ENCODE peak calls at places on chromosome 15, in eight cellular contexts. K is GM12865, Y is GM20000, M is Caco-2, S is cardiac muscle cell, U is fibroblast of lung, C is fibroblast of the aortic adventitia, I is choroid plexus epithelial cell. Z is an unnamed sample.

GRCh38 chr15:40793216-40793989 is 13.5 kb upstream of the ZFYVE19 start:
- DNase-seq in U (peak), K (peak), C (peak), M (no peak), I (peak), Y (no peak), S (peak), Z (no peak)

GRCh38 chr15:60695713-60696522 is 217.0 kb upstream of the ICE2 start:
- DNase-seq in K (peak), I (no peak), S (no peak), U (peak), M (no peak), C (no peak), Y (peak), Z (no peak)

GRCh38 chr15:36601497-36601932 is 22.1 kb downstream of the CDIN1 start:
- DNase-seq in C (peak), M (no peak), Y (no peak), U (peak), I (peak), K (peak), S (peak), Z (no peak)

GRCh38 chr15:101184830-101185229 is 67.0 kb downstream of the CHSY1 start:
- DNase-seq in M (no peak), Y (no peak), U (no peak), C (no peak), K (no peak), S (no peak), I (no peak), Z (no peak)

GRCh38 chr15:83626171-83626802 is 27.6 kb upstream of the ADAMTSL3 start:
- DNase-seq in Y (no peak), U (peak), K (no peak), S (peak), C (peak), M (no peak), I (peak), Z (no peak)

GRCh38 chr15:91265431-91265940 is 165.4 kb downstream of the SV2B start:
- DNase-seq in Y (no peak), K (no peak), I (no peak), M (no peak), S (no peak), U (no peak), C (no peak), Z (no peak)

GRCh38 chr15:40029979-40030893 is 8.7 kb downstream of the SRP14 start:
- DNase-seq in K (no peak), Y (no peak), I (peak), C (peak), M (no peak), S (no peak), U (no peak), Z (no peak)

GRCh38 chr15:73727330-73728018 is 25.7 kb downstream of the INSYN1 start:
- DNase-seq in S (peak), K (no peak), U (peak), M (no peak), I (peak), Y (no peak), C (peak), Z (no peak)

GRCh38 chr15:85762039-85762755 is 32.5 kb downstream of the KLHL25 start:
- DNase-seq in K (no peak), U (no peak), I (no peak), M (no peak), C (no peak), Y (peak), S (no peak), Z (no peak)

GRCh38 chr15:76274226-76274625 is 37.0 kb downstream of the ETFA start:
- DNase-seq in S (peak), M (no peak), K (no peak), Y (no peak), C (peak), I (peak), U (peak), Z (no peak)

GRCh38 chr15:82040862-82041261 is 5.0 kb downstream of the MEX3B start:
- DNase-seq in Y (no peak), K (no peak), S (no peak), I (no peak), M (no peak), U (no peak), C (no peak), Z (no peak)

DNA sequence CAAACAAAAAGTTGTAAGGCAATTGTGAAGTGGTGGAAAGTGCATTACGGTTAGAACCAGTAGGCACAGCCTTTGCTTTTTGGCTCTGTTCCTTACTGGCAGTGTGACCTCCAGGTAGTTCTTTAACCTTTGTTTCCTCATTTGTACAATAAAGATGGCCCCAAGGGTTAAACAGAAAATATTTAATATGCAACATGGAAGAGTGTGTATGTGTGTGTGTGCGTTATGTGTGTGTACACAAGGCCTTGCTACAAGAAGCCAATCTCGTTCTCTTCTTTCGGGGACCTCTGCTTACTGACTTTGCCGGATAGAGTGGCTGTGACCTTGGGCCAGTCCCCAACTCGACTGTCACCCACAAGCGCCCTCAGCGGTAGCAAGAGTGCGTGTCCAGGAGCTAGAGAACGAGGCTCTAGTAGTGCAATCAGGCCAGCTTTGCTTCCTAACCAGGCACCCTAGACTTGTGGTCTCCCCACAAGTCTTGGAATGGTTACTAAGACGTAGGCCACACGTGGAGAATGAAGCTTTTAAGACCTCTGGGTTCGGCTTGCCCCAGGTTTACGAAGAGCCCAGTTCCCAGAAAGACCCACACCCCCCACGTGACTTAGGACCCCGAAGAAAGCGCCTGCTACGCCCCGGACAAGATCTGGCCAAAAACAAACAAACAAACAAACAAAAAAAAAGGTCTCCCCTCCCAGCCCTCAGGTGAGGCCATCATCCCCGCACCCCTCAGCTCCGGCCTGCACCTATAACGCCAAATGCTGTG is 593 bp downstream of the CIAO2A start:
- DNase-seq in I (peak), C (peak), Y (peak), U (peak), M (peak), S (peak), K (peak), Z (no peak)
- TF ChIP-seq CTCF in I (no peak), C (no peak), Y (peak), U (peak), M (no peak), S (no peak), K (peak), Z (no peak)

GRCh38 chr15:46277451-46277850 is 642.6 kb downstream of the SQOR start:
- DNase-seq in Y (no peak), C (no peak), S (no peak), I (no peak), U (no peak), K (no peak), M (no peak), Z (no peak)

GRCh38 chr15:46275701-46276100 is 640.9 kb downstream of the SQOR start:
- DNase-seq in U (no peak), M (no peak), C (no peak), Y (no peak), S (no peak), I (no peak), K (no peak), Z (no peak)

GRCh38 chr15:46277994-46278885 is 643.4 kb downstream of the SQOR start:
- DNase-seq in M (no peak), I (no peak), U (no peak), K (no peak), S (no peak), Y (no peak), C (no peak), Z (no peak)

DNA sequence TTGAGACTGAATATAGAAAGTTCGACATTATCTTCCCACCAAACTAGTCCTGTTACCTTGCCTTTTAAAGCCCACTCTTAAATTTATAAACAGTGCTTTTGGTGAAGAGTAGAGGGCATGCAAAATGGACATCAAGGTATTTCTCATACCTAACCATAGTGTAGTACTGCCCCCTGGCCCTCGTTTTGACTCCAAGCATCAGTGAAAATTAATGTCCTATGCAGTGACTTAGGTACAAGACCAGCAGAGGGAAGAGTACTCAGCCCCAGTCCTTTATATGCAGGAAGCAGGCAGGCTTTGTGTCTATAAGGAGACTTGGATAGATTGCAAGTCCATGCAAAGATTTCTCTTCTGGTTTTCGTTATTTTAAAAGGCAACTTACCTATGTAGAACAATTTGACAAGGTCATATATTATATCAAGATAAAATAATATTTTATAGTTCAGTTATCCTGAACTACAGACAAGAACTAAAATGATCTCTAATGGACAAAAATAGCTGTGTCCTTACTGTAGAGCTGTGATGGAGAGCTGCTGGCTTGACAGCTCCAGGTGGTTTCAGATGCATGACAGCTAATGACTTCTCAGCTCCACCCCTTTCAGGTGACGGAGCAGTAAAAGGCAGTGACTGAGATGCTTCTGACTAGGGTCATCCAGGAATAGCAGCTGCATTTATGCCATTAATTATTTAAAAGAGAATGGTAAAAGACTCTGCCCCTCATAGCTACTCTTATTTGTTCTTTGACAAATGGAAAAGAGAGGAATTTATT is 646.1 kb downstream of the SQOR start:
- DNase-seq in M (peak), C (no peak), S (no peak), Y (no peak), U (no peak), I (no peak), K (no peak), Z (no peak)
- TF ChIP-seq CTCF in M (peak), C (no peak), S (no peak), Y (no peak), U (no peak), I (no peak), K (no peak), Z (no peak)

GRCh38 chr15:80977627-80978036 is 12.0 kb downstream of the MESD start:
- DNase-seq in Y (no peak), K (peak), C (peak), M (no peak), I (peak), U (no peak), S (peak), Z (peak)
- TF ChIP-seq CTCF in Y (peak), K (peak), C (peak), M (no peak), I (peak), U (peak), S (peak), Z (peak)

DNA sequence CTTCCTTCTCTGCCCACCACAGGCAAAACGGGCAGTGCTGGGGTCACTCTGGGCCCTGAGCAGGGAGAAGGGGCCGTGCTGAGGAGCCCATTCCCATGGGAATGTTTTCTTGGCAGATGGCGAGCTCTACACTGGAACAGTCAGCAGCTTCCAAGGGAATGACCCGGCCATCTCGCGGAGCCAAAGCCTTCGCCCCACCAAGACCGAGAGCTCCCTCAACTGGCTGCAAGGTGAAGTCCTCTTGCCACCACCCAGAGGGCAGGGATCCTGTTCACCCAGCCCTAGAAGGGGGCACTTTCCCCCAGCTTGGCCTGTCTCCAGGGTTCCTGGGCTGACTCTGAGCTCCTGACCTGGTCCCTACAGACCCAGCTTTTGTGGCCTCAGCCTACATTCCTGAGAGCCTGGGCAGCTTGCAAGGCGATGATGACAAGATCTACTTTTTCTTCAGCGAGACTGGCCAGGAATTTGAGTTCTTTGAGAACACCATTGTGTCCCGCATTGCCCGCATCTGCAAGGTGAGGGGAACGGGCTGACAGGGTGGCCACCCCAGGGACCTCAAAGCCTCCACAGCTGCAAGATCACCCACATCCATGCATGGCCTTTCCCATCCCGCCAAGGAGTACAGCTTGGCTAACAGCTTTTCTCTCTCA is 12.4 kb downstream of the CIB1 start:
- DNase-seq in Y (peak), M (peak), I (peak), U (peak), C (peak), S (peak), K (peak), Z (no peak)
- TF ChIP-seq CTCF in Y (peak), M (peak), I (peak), U (peak), C (peak), S (peak), K (peak), Z (no peak)

GRCh38 chr15:48858401-48858800 is 19.5 kb upstream of the EID1 start:
- DNase-seq in K (no peak), C (peak), M (no peak), U (peak), Y (no peak), S (peak), I (peak), Z (no peak)

GRCh38 chr15:48859426-48859825 is 18.5 kb upstream of the EID1 start:
- DNase-seq in I (no peak), Y (no peak), M (no peak), U (no peak), K (no peak), C (no peak), S (no peak), Z (no peak)

GRCh38 chr15:48851956-48852355 is 26.0 kb upstream of the EID1 start:
- DNase-seq in M (no peak), I (no peak), U (no peak), C (no peak), Y (no peak), S (no peak), K (no peak), Z (no peak)

GRCh38 chr15:48856947-48857346 is 21.0 kb upstream of the EID1 start:
- DNase-seq in K (no peak), I (peak), C (peak), Y (no peak), M (no peak), S (peak), U (peak), Z (no peak)

DNA sequence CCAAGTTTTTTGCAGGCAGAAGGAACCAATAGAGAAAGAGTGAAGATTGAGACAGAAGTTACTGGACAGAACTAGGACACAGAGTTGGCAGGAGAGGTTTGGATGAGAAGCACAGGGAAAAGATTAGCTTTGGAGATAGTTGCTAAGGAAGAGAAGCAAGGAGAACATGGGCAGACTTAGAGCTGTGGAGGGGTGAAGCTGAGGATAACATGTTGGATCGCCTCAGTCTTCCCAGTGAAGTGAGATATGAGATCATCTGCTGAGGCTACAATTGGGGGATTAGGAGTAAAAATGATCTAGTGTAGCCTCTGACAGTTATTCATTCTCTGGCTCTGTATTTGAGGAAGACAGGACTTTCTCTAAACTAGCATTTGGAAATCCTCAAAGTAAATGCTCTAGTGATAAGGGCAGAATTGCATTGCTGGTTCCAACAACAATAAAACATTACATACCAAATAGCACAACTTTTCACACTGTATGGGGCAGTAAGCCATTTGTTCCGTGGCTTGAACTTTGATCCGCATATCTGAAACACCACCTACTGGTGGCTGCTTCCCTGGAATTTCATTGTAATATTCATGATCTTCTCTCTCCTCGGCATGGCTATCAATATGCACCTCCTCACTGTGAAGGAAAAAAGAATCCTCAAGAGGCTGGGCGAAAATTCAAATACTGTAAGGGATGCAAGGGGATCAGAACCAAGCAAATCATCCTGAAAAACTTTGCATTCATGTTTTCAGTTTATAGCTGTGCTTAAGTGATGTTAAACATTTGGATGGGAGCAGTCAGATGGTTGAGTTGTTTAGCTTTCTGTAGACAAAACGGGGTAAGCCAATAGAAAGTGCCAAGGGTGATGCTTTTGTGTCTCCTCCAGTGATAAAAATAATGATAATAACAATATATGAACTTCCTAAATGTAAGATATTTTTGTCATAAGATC is 22.2 kb upstream of the EID1 start:
- DNase-seq in K (no peak), I (peak), Y (no peak), M (no peak), C (peak), U (peak), S (peak), Z (no peak)
- TF ChIP-seq CTCF in K (no peak), I (peak), Y (no peak), M (peak), C (peak), U (peak), S (peak), Z (no peak)

GRCh38 chr15:98978153-98978552 is 29.4 kb downstream of the PGPEP1L start:
- DNase-seq in S (no peak), K (peak), C (no peak), I (no peak), M (no peak), Y (no peak), U (no peak), Z (no peak)
- TF ChIP-seq CTCF in S (no peak), K (no peak), C (no peak), I (no peak), M (no peak), Y (no peak), U (no peak), Z (no peak)

Z was measured in mesothelial cell of epicardium.